ENCODE peak calls at places on chromosomes 11 and 22, in six cellular contexts. J is naive thymus-derived CD4-positive, alpha-beta T cell; G is heart right ventricle; Y is colonic mucosa; W is left lung; R is sigmoid colon. H is an unnamed sample. For H3K27me3, the result is how much of the 10 kb centered on the place peaks cover.

GRCh38 chr22:43955883-43956286 is 643 bp downstream of the SAMM50 start:
- DNase-seq in J (no peak), G (no peak), Y (no peak), W (no peak), R (no peak), H (no peak)

GRCh38 chr11:60785806-60786361 is 751 bp downstream of the MS4A10 start:
- DNase-seq in J (no peak), G (no peak), Y (no peak), W (no peak), R (peak), H (no peak)

GRCh38 chr11:75275581-75275980 is 35.0 kb downstream of the TPBGL start:
- DNase-seq in J (peak), G (no peak), Y (peak), W (peak), R (peak), H (peak)

GRCh38 chr11:114562166-114562916 is 2.7 kb upstream of the NXPE1 start:
- DNase-seq in J (no peak), G (no peak), Y (no peak), W (no peak), R (no peak), H (no peak)

GRCh38 chr11:24373516-24373915 is 123.3 kb upstream of the LUZP2 start:
- DNase-seq in J (no peak), G (no peak), Y (no peak), W (no peak), R (no peak), H (no peak)

GRCh38 chr22:18095101-18095805 is 15.4 kb upstream of the TUBA8 start:
- DNase-seq in J (no peak), G (no peak), Y (no peak), W (no peak), R (no peak), H (no peak)

GRCh38 chr11:16173798-16174197 is 182.5 kb downstream of the SOX6 start:
- DNase-seq in J (no peak), G (no peak), Y (no peak), W (no peak), R (no peak), H (no peak)

GRCh38 chr11:8604078-8604723 is 10.2 kb upstream of the STK33 start:
- DNase-seq in J (peak), G (peak), Y (peak), W (peak), R (peak), H (no peak)

GRCh38 chr22:29343313-29343805 is 27.9 kb upstream of the RASL10A start:
- DNase-seq in J (no peak), G (peak), Y (no peak), W (peak), R (peak), H (peak)

GRCh38 chr22:21642584-21643448 is 714 bp downstream of the SDF2L1 start:
- DNase-seq in J (peak), G (peak), Y (peak), W (no peak), R (no peak), H (peak)

GRCh38 chr11:21180194-21180593 is 510.8 kb downstream of the NELL1 start:
- DNase-seq in J (no peak), G (no peak), Y (no peak), W (no peak), R (no peak), H (no peak)

GRCh38 chr22:28012811-28013460 is 93.9 kb upstream of the PITPNB start:
- DNase-seq in J (no peak), G (no peak), Y (no peak), W (no peak), R (no peak), H (no peak)

GRCh38 chr11:128095459-128096096 is 491.8 kb downstream of the ETS1 start:
- DNase-seq in J (no peak), G (no peak), Y (no peak), W (no peak), R (no peak), H (no peak)

GRCh38 chr11:20353829-20354434 is 9.6 kb upstream of the HTATIP2 start:
- DNase-seq in J (no peak), G (no peak), Y (no peak), W (no peak), R (no peak), H (no peak)

GRCh38 chr22:46994265-46994664 is 231.8 kb downstream of the TBC1D22A start:
- DNase-seq in J (no peak), G (no peak), Y (no peak), W (no peak), R (peak), H (no peak)

GRCh38 chr11:47688101-47688500 is 27.1 kb downstream of the AGBL2 start:
- DNase-seq in J (no peak), G (no peak), Y (no peak), W (no peak), R (no peak), H (no peak)

GRCh38 chr11:105265859-105266258 is 126.3 kb upstream of the CARD18 start:
- DNase-seq in J (no peak), G (no peak), Y (no peak), W (no peak), R (no peak), H (no peak)

GRCh38 chr22:42303304-42304020 is 33.0 kb upstream of the TCF20 start:
- DNase-seq in J (no peak), G (no peak), Y (peak), W (no peak), R (no peak), H (no peak)
- H3K27me3 ChIP-seq in J (under half), G (under half), Y (under half), W (under half), R (under half), H (under half)

DNA sequence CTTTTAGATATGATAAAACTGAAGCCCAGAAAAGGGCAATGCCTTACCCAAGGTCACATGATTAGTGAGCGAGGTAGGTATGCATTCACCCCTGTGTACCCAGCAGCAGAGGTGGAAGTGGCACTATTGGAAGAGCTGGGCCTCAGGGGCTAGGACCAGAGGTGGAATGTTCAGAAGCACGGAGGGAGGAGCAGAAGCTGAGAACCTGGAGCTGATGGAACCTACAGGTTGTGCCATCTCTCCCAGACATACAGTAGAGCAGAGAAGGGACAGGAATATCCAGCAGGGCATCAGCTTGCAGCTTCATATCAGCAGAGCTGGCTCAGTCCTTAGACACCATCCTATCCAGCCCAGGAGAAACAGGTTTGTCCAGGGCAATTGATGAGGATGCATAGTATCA is 14.6 kb upstream of the FCHSD2 start:
- DNase-seq in J (no peak), G (no peak), Y (no peak), W (no peak), R (no peak), H (no peak)
- H3K27ac ChIP-seq in J (no peak), G (peak), Y (peak), W (peak), R (peak), H (peak)

GRCh38 chr11:10930224-10930960 is 72.5 kb upstream of the ZBED5 start:
- DNase-seq in J (no peak), G (no peak), Y (peak), W (peak), R (no peak), H (no peak)
- H3K27me3 ChIP-seq in J (under half), G (under half), Y (under half), W (under half), R (under half), H (under half)

GRCh38 chr11:2827792-2828191 is 57.8 kb downstream of the CDKN1C start:
- DNase-seq in J (no peak), G (peak), Y (no peak), W (no peak), R (no peak), H (peak)

GRCh38 chr11:2825261-2825885 is 60.2 kb downstream of the CDKN1C start:
- DNase-seq in J (no peak), G (peak), Y (peak), W (peak), R (peak), H (peak)

GRCh38 chr11:2825886-2826678 is 59.5 kb downstream of the CDKN1C start:
- DNase-seq in J (no peak), G (peak), Y (peak), W (peak), R (peak), H (peak)

GRCh38 chr11:2827256-2827655 is 58.3 kb downstream of the CDKN1C start:
- DNase-seq in J (no peak), G (peak), Y (no peak), W (no peak), R (no peak), H (peak)

DNA sequence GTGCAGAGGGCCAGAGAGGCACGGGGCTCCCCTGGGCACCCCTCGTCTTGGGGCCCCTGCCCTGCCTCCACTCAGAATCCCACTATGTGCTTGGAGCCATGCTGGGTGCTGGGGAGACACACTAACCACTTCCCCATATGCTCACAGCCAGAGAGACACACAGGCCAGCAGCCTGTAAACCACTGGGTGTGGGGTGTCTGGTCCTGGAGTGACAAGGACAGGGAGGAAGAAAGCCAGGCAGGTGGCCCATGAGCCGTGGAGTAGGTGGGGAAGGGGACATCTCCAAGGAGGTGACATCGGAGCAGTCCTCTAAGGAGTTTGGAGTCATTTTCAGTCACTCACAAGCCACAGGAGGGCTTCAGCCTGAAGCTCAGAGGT is 58.9 kb downstream of the CDKN1C start:
- DNase-seq in J (no peak), G (no peak), Y (no peak), W (peak), R (no peak), H (no peak)
- H3K27ac ChIP-seq in J (no peak), G (peak), Y (peak), W (peak), R (peak), H (peak)

H was measured in heart left ventricle.